ENCODE peak calls at places on chromosomes 12 and 14, in eight cellular contexts. Y is activated gamma-delta T cell treated with Interleukin-2 at 50 U/mL for 16 hours, D is SHP77, N is dorsolateral prefrontal cortex, Q is amygdala, G is T follicular helper cell, A is GM03348, I is NCI-H748 treated with DMSO at 0.1 percent for 48 hours. V is an unnamed sample.

GRCh38 chr14:73258076-73258475 is 20.8 kb downstream of the PAPLN start:
- DNase-seq in Y (no peak), D (no peak), N (no peak), Q (no peak), G (no peak), A (no peak), I (no peak), V (no peak)

GRCh38 chr12:13390921-13391320 is 194.4 kb downstream of the EMP1 start:
- DNase-seq in Y (no peak), D (no peak), N (no peak), Q (no peak), G (no peak), A (no peak), I (no peak), V (peak)

GRCh38 chr14:25955772-25956171 is 642.1 kb downstream of the NOVA1 start:
- DNase-seq in Y (no peak), D (no peak), N (no peak), Q (no peak), G (no peak), A (no peak), I (no peak), V (no peak)

GRCh38 chr14:94132285-94132887 is 3.0 kb upstream of the IFI27L2 start:
- DNase-seq in Y (peak), D (peak), N (peak), Q (no peak), G (peak), A (peak), I (peak), V (peak)

GRCh38 chr14:74608959-74609611 is 3.0 kb downstream of the LTBP2 start:
- DNase-seq in Y (peak), D (peak), N (peak), Q (peak), G (peak), A (peak), I (peak), V (peak)

GRCh38 chr14:103724116-103724515 is 8.5 kb downstream of the ZFYVE21 start:
- DNase-seq in Y (no peak), D (no peak), N (peak), Q (peak), G (no peak), A (peak), I (no peak), V (peak)

GRCh38 chr12:32030151-32030550 is 70.9 kb downstream of the RESF1 start:
- DNase-seq in Y (no peak), D (no peak), N (no peak), Q (no peak), G (no peak), A (no peak), I (no peak), V (no peak)

GRCh38 chr14:102873546-102874061 is 48.9 kb upstream of the AMN start:
- DNase-seq in Y (no peak), D (no peak), N (no peak), Q (no peak), G (no peak), A (no peak), I (no peak), V (no peak)

GRCh38 chr14:32473476-32473875 is 144.4 kb downstream of the AKAP6 start:
- DNase-seq in Y (no peak), D (no peak), N (peak), Q (no peak), G (no peak), A (peak), I (no peak), V (no peak)

GRCh38 chr12:68293347-68293746 is 38.8 kb downstream of the MDM1 start:
- DNase-seq in Y (no peak), D (no peak), N (no peak), Q (no peak), G (no peak), A (no peak), I (no peak), V (no peak)

GRCh38 chr14:52131640-52132320 is 62.9 kb upstream of the NID2 start:
- DNase-seq in Y (peak), D (peak), N (peak), Q (peak), G (no peak), A (peak), I (peak), V (peak)

GRCh38 chr14:96823652-96824051 is 26.5 kb downstream of the VRK1 start:
- DNase-seq in Y (no peak), D (no peak), N (no peak), Q (no peak), G (no peak), A (no peak), I (no peak), V (no peak)

GRCh38 chr14:49852351-49853157 is at the start of gene NEMF:
- DNase-seq in Y (peak), D (peak), N (peak), Q (peak), G (peak), A (peak), I (peak), V (peak)

GRCh38 chr14:76909266-76909665 is 83.1 kb downstream of the LRRC74A start:
- DNase-seq in Y (no peak), D (no peak), N (no peak), Q (no peak), G (no peak), A (no peak), I (no peak), V (no peak)

GRCh38 chr12:10385181-10385613 is 4.6 kb downstream of the KLRK1 start:
- DNase-seq in Y (no peak), D (no peak), N (no peak), Q (no peak), G (no peak), A (no peak), I (peak), V (no peak)

GRCh38 chr12:106673151-106673550 is 90.3 kb downstream of the RFX4 start:
- DNase-seq in Y (no peak), D (peak), N (no peak), Q (no peak), G (no peak), A (no peak), I (no peak), V (peak)

GRCh38 chr14:85764809-85765208 is 234.9 kb downstream of the FLRT2 start:
- DNase-seq in Y (no peak), D (peak), N (no peak), Q (no peak), G (no peak), A (no peak), I (no peak), V (no peak)

GRCh38 chr12:66516133-66516532 is 162.7 kb downstream of the GRIP1 start:
- DNase-seq in Y (no peak), D (no peak), N (no peak), Q (no peak), G (no peak), A (no peak), I (no peak), V (no peak)

GRCh38 chr14:49622022-49622607 is 1.5 kb downstream of the MGAT2 start:
- DNase-seq in Y (no peak), D (no peak), N (no peak), Q (no peak), G (no peak), A (no peak), I (no peak), V (no peak)